ENCODE peak calls at places on chromosome 15, in six cellular contexts. One of them, this sample, is unnamed.

GRCh38 chr15:41377978-41378377 is 24.3 kb downstream of the NDUFAF1 start:
- DNase-seq in endothelial cell of umbilical vein: no peak
- DNase-seq in sigmoid colon: no peak
- DNase-seq in uterus: no peak
- DNase-seq in stomach: no peak
- DNase-seq in ovary: no peak
- DNase-seq in this sample: no peak

GRCh38 chr15:69225355-69226027 is 65.1 kb downstream of the GLCE start:
- DNase-seq in stomach: no peak
- DNase-seq in sigmoid colon: no peak
- DNase-seq in endothelial cell of umbilical vein: peak; percentile 62
- DNase-seq in ovary: no peak
- DNase-seq in uterus: no peak
- DNase-seq in this sample: no peak

GRCh38 chr15:99702895-99703602 is 30.2 kb downstream of the LYSMD4 start:
- DNase-seq in uterus: no peak
- DNase-seq in stomach: no peak
- DNase-seq in sigmoid colon: no peak
- DNase-seq in ovary: no peak
- DNase-seq in endothelial cell of umbilical vein: no peak
- DNase-seq in this sample: no peak

GRCh38 chr15:23069496-23070166 is 30.3 kb upstream of the TUBGCP5 start:
- DNase-seq in endothelial cell of umbilical vein: no peak
- DNase-seq in sigmoid colon: no peak
- DNase-seq in uterus: no peak
- DNase-seq in stomach: no peak
- DNase-seq in ovary: no peak
- DNase-seq in this sample: peak; percentile 48

GRCh38 chr15:43268111-43269105 is 1.7 kb upstream of the TGM5 start:
- DNase-seq in sigmoid colon: no peak
- DNase-seq in stomach: no peak
- DNase-seq in uterus: no peak
- DNase-seq in endothelial cell of umbilical vein: no peak
- DNase-seq in ovary: no peak
- DNase-seq in this sample: peak; percentile 81

GRCh38 chr15:29665441-29665985 is 156.8 kb downstream of the TJP1 start:
- DNase-seq in ovary: no peak
- DNase-seq in sigmoid colon: no peak
- DNase-seq in uterus: no peak
- DNase-seq in endothelial cell of umbilical vein: no peak
- DNase-seq in stomach: no peak
- DNase-seq in this sample: no peak

GRCh38 chr15:63522143-63522531 is 17.7 kb downstream of the USP3 start:
- DNase-seq in endothelial cell of umbilical vein: no peak
- DNase-seq in uterus: no peak
- DNase-seq in ovary: no peak
- DNase-seq in sigmoid colon: no peak
- DNase-seq in stomach: no peak
- DNase-seq in this sample: no peak

GRCh38 chr15:101059381-101060341 is 140.5 kb downstream of the LRRK1 start:
- DNase-seq in uterus: no peak
- DNase-seq in stomach: peak; percentile 23
- DNase-seq in endothelial cell of umbilical vein: no peak
- DNase-seq in ovary: no peak
- DNase-seq in sigmoid colon: peak; percentile 32
- DNase-seq in this sample: peak; percentile 57

GRCh38 chr15:101049856-101050646 is 130.9 kb downstream of the LRRK1 start:
- DNase-seq in stomach: peak; percentile 22
- DNase-seq in uterus: peak; percentile 32
- DNase-seq in endothelial cell of umbilical vein: no peak
- DNase-seq in sigmoid colon: peak; percentile 56
- DNase-seq in ovary: peak; percentile 47
- DNase-seq in this sample: peak; percentile 56

DNA sequence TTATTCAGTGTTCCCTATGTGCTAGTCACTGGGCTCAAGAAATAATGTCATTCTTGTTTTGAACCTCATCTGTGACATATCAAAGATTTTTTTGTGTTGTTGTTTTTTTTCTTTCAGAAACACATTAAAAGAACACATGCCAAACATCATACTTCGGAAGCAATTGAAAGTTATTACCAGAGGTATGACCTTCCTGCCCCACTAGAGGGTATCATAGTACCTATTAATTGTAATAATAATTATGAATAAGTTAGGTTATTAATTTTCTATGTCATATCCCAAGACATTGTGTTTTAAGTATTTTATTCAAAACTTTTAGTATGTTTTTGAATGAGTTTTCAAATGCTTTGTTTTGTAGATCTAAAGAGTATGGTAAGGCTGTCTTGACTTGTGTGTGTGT is 65.7 kb downstream of the CDIN1 start:
- DNase-seq in stomach: no peak
- DNase-seq in ovary: no peak
- DNase-seq in sigmoid colon: no peak
- DNase-seq in endothelial cell of umbilical vein: peak; percentile 29
- DNase-seq in uterus: no peak
- DNase-seq in this sample: no peak
- TF ChIP-seq CTCF in stomach: no peak
- TF ChIP-seq CTCF in ovary: no peak
- TF ChIP-seq CTCF in sigmoid colon: no peak
- TF ChIP-seq CTCF in endothelial cell of umbilical vein: no peak
- TF ChIP-seq CTCF in uterus: no peak
- TF ChIP-seq CTCF in this sample: no peak

GRCh38 chr15:85690546-85691226 is 104.0 kb downstream of the KLHL25 start:
- DNase-seq in stomach: no peak
- DNase-seq in endothelial cell of umbilical vein: peak; percentile 58
- DNase-seq in ovary: no peak
- DNase-seq in uterus: no peak
- DNase-seq in sigmoid colon: no peak
- DNase-seq in this sample: no peak
- TF ChIP-seq POLR2A in stomach: no peak
- TF ChIP-seq POLR2A in endothelial cell of umbilical vein: no peak
- TF ChIP-seq POLR2A in ovary: no peak
- TF ChIP-seq POLR2A in uterus: no peak
- TF ChIP-seq POLR2A in sigmoid colon: no peak
- TF ChIP-seq POLR2A in this sample: no peak

GRCh38 chr15:36888018-36888992 is 212.0 kb downstream of the MEIS2 start:
- DNase-seq in stomach: no peak
- DNase-seq in sigmoid colon: no peak
- DNase-seq in endothelial cell of umbilical vein: no peak
- DNase-seq in uterus: peak; percentile 84
- DNase-seq in ovary: no peak
- DNase-seq in this sample: no peak
- H3K4me3 ChIP-seq in stomach: peak overlapping the region; percentile 39
- H3K4me3 ChIP-seq in sigmoid colon: peak overlapping the region; percentile 58
- H3K4me3 ChIP-seq in endothelial cell of umbilical vein: no peak overlapping the region
- H3K4me3 ChIP-seq in uterus: peak overlapping the region; percentile 41
- H3K4me3 ChIP-seq in ovary: peak overlapping the region; percentile 46
- H3K4me3 ChIP-seq in this sample: no peak overlapping the region

DNA sequence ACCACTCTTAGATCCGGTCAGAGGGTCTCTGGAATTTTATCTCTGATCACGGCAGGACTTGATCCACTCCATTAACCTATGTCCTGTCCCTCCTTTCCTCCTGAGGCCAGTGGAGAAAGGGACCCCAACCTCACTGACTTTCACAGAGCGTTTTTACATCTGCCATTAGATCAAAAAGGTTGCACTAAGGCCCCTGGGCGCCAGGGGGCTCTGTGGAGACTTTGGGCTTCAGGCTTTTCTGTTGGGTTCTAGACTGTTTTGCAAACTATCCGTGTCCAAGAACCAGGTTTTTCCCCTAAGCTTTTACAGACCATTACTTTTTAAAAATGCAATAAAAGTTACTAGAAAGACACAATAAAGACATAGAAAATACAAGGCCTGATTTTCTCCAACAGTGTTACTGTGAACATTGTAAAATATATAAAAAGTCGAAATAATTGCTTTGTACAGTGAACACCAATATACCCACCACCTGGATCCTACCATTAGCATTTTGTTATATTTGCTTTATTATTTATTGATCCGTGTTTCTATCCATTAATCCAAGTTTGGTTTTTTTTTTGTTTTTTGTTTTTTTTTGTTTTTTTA is 159.7 kb downstream of the POLR2M start:
- DNase-seq in ovary: peak; percentile 28
- DNase-seq in uterus: peak; percentile 37
- DNase-seq in endothelial cell of umbilical vein: peak; percentile 72
- DNase-seq in stomach: peak; percentile 78
- DNase-seq in sigmoid colon: no peak
- DNase-seq in this sample: no peak
- TF ChIP-seq CTCF in ovary: no peak
- TF ChIP-seq CTCF in uterus: peak; percentile 48
- TF ChIP-seq CTCF in endothelial cell of umbilical vein: peak; percentile 84
- TF ChIP-seq CTCF in stomach: no peak
- TF ChIP-seq CTCF in sigmoid colon: peak; percentile 22
- TF ChIP-seq CTCF in this sample: no peak

GRCh38 chr15:65423150-65423976 is 616 bp upstream of the IGDCC4 start:
- DNase-seq in uterus: no peak
- DNase-seq in endothelial cell of umbilical vein: no peak
- DNase-seq in stomach: no peak
- DNase-seq in sigmoid colon: peak; percentile 45
- DNase-seq in ovary: peak; percentile 50
- DNase-seq in this sample: peak; percentile 78
- TF ChIP-seq POLR2A in uterus: no peak
- TF ChIP-seq POLR2A in endothelial cell of umbilical vein: no peak
- TF ChIP-seq POLR2A in stomach: no peak
- TF ChIP-seq POLR2A in sigmoid colon: no peak
- TF ChIP-seq POLR2A in ovary: no peak
- TF ChIP-seq POLR2A in this sample: no peak